ENCODE peak calls at places on chromosomes 2 and 18, in eight cellular contexts. V is HCT116, E is H1, G is endothelial cell of umbilical vein, Q is HepG2, P is GM23338, D is GM12878, F is K562. W is an unnamed sample.

GRCh38 chr2:106108351-106108750 is 85.8 kb downstream of the UXS1 start:
- DNase-seq in V (no peak), E (no peak), G (peak), Q (no peak), P (no peak), D (no peak), F (no peak), W (no peak)

GRCh38 chr2:11257078-11257477 is 87.4 kb downstream of the ROCK2 start:
- DNase-seq in V (no peak), E (no peak), G (no peak), Q (no peak), P (peak), D (no peak), F (no peak), W (no peak)

GRCh38 chr2:210663574-210663973 is 107.2 kb downstream of the CPS1 start:
- DNase-seq in V (no peak), E (no peak), G (peak), Q (peak), P (peak), D (no peak), F (peak), W (peak)

GRCh38 chr2:162085090-162085891 is 11.3 kb upstream of the DPP4 start:
- DNase-seq in V (no peak), E (no peak), G (no peak), Q (peak), P (no peak), D (no peak), F (no peak), W (no peak)

GRCh38 chr2:137693521-137693920 is 270.8 kb upstream of the HNMT start:
- DNase-seq in V (no peak), E (no peak), G (peak), Q (no peak), P (no peak), D (no peak), F (no peak), W (no peak)

GRCh38 chr2:33051586-33052385 is 105.0 kb downstream of the LTBP1 start:
- DNase-seq in V (no peak), E (no peak), G (no peak), Q (peak), P (no peak), D (no peak), F (no peak), W (peak)

GRCh38 chr2:174259981-174260380 is 11.6 kb upstream of the OLA1 start:
- DNase-seq in V (no peak), E (no peak), G (no peak), Q (no peak), P (no peak), D (no peak), F (no peak), W (peak)

GRCh38 chr2:121338281-121338680 is 53.3 kb upstream of the TFCP2L1 start:
- DNase-seq in V (no peak), E (peak), G (no peak), Q (no peak), P (peak), D (no peak), F (no peak), W (no peak)

GRCh38 chr2:28821295-28821958 is 10.8 kb downstream of the SPDYA start:
- DNase-seq in V (peak), E (peak), G (peak), Q (peak), P (peak), D (peak), F (peak), W (no peak)

GRCh38 chr18:24506175-24506574 is 45.7 kb downstream of the HRH4 start:
- DNase-seq in V (no peak), E (peak), G (no peak), Q (no peak), P (no peak), D (no peak), F (no peak), W (no peak)

GRCh38 chr18:6370410-6370809 is 44.3 kb downstream of the L3MBTL4 start:
- DNase-seq in V (no peak), E (no peak), G (no peak), Q (peak), P (no peak), D (no peak), F (no peak), W (no peak)

GRCh38 chr2:217711236-217711635 is 291.6 kb downstream of the TNS1 start:
- DNase-seq in V (no peak), E (no peak), G (no peak), Q (no peak), P (no peak), D (no peak), F (no peak), W (no peak)

GRCh38 chr18:5630057-5630765 is 86.4 kb upstream of the EPB41L3 start:
- DNase-seq in V (no peak), E (peak), G (peak), Q (no peak), P (peak), D (no peak), F (peak), W (no peak)

GRCh38 chr2:215002500-215002899 is 135.9 kb downstream of the ABCA12 start:
- DNase-seq in V (peak), E (no peak), G (peak), Q (peak), P (peak), D (no peak), F (peak), W (no peak)

GRCh38 chr2:45681675-45682074 is 30.2 kb downstream of the PRKCE start:
- DNase-seq in V (peak), E (no peak), G (peak), Q (peak), P (no peak), D (no peak), F (no peak), W (no peak)

GRCh38 chr2:207840101-207840500 is 70.4 kb upstream of the FZD5 start:
- DNase-seq in V (no peak), E (no peak), G (no peak), Q (no peak), P (no peak), D (no peak), F (no peak), W (no peak)

GRCh38 chr2:165469417-165469816 is at the start of gene CSRNP3:
- DNase-seq in V (peak), E (no peak), G (peak), Q (peak), P (peak), D (no peak), F (no peak), W (no peak)

GRCh38 chr18:72161686-72162085 is 382.5 kb downstream of the CBLN2 start:
- DNase-seq in V (no peak), E (no peak), G (no peak), Q (no peak), P (no peak), D (no peak), F (no peak), W (no peak)

GRCh38 chr2:27954771-27955384 is 64.3 kb downstream of the BABAM2 start:
- DNase-seq in V (no peak), E (no peak), G (peak), Q (peak), P (no peak), D (peak), F (no peak), W (peak)

GRCh38 chr18:67916142-67916541 is 399.6 kb upstream of the DSEL start:
- DNase-seq in V (no peak), E (no peak), G (peak), Q (no peak), P (no peak), D (no peak), F (no peak), W (peak)

GRCh38 chr2:121118951-121119350 is 166.1 kb downstream of the TFCP2L1 start:
- DNase-seq in V (no peak), E (no peak), G (no peak), Q (no peak), P (no peak), D (no peak), F (no peak), W (no peak)

GRCh38 chr18:23977709-23978483 is 36.7 kb upstream of the TTC39C start:
- DNase-seq in V (no peak), E (no peak), G (no peak), Q (no peak), P (no peak), D (no peak), F (no peak), W (no peak)

GRCh38 chr2:28346587-28346986 is 46.1 kb upstream of the FOSL2 start:
- DNase-seq in V (no peak), E (no peak), G (no peak), Q (no peak), P (no peak), D (no peak), F (no peak), W (no peak)

GRCh38 chr2:138948070-138948539 is 167.9 kb upstream of the NXPH2 start:
- DNase-seq in V (peak), E (no peak), G (peak), Q (no peak), P (no peak), D (no peak), F (no peak), W (peak)

GRCh38 chr2:39603436-39603835 is 62.3 kb upstream of the TMEM178A start:
- DNase-seq in V (no peak), E (no peak), G (peak), Q (no peak), P (no peak), D (no peak), F (no peak), W (no peak)

GRCh38 chr2:160703648-160704585 is 210.3 kb upstream of the RBMS1 start:
- DNase-seq in V (no peak), E (no peak), G (no peak), Q (no peak), P (peak), D (peak), F (no peak), W (peak)

GRCh38 chr18:63994783-63995399 is 25.0 kb downstream of the SERPINB8 start:
- DNase-seq in V (peak), E (peak), G (peak), Q (peak), P (peak), D (no peak), F (peak), W (no peak)

GRCh38 chr2:118240276-118240675 is 152.0 kb downstream of the INSIG2 start:
- DNase-seq in V (no peak), E (no peak), G (no peak), Q (no peak), P (no peak), D (no peak), F (no peak), W (no peak)

GRCh38 chr2:164824865-164825264 is 16.8 kb downstream of the COBLL1 start:
- DNase-seq in V (no peak), E (no peak), G (no peak), Q (no peak), P (no peak), D (no peak), F (no peak), W (no peak)

GRCh38 chr2:199488772-199489400 is 31.1 kb upstream of the SATB2 start:
- DNase-seq in V (peak), E (peak), G (peak), Q (peak), P (peak), D (no peak), F (peak), W (no peak)

GRCh38 chr2:141899740-141900139 is 231.1 kb downstream of the LRP1B start:
- DNase-seq in V (no peak), E (no peak), G (no peak), Q (no peak), P (no peak), D (no peak), F (no peak), W (no peak)
- TF ChIP-seq POLR2AphosphoS5 in V (no peak), E (no peak), G (no peak), Q (no peak), P (no peak), D (no peak), F (no peak), W (no peak)

GRCh38 chr18:22346968-22347611 is 70.6 kb downstream of the CTAGE1 start:
- DNase-seq in V (no peak), E (peak), G (peak), Q (peak), P (peak), D (no peak), F (no peak), W (no peak)

GRCh38 chr18:22349317-22349898 is 68.3 kb downstream of the CTAGE1 start:
- DNase-seq in V (no peak), E (no peak), G (peak), Q (no peak), P (no peak), D (no peak), F (no peak), W (no peak)

GRCh38 chr18:22349966-22350365 is 67.7 kb downstream of the CTAGE1 start:
- DNase-seq in V (no peak), E (no peak), G (peak), Q (no peak), P (no peak), D (no peak), F (no peak), W (no peak)

GRCh38 chr18:22347624-22348511 is 69.8 kb downstream of the CTAGE1 start:
- DNase-seq in V (no peak), E (peak), G (peak), Q (no peak), P (no peak), D (no peak), F (no peak), W (no peak)

DNA sequence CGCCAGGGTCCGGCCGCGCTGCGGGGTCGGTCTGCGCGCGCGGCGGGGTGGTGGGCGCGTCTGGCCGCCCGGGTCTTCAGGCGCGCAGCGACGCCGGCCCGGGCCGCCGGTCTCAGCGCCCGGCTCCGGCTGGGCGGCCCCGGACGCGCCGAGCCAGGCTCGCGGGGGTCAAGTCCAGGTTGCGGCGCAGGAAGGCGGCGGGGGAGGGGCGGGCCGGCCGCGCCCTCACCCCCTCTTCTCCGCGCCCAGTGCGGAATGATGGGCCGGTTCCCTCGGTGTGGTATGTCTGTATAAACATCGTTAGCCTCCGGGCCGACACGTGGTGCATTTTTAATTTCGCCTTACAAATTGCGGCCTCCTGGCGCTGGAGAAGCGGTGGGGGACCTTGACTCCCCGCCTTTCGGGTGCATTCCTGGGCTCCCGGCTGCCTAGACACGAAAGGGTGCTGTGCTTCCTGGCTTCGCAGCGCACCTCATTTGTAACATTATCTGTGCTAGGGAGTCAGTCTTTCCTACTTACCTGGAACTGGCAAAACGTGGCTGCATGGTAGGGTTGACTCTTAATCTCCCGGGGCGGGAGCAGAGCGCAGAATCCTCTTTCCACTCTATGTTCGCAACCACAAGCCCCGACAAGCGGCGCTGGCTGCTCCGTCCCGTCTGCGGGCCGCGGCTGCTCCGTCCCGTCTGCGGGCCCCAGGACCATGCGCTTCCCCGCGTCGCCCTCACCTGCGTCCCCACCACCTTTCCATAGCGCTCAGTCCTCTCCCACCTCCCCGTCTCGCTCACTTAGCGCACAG is 69.0 kb downstream of the CTAGE1 start:
- DNase-seq in V (no peak), E (peak), G (peak), Q (no peak), P (peak), D (no peak), F (no peak), W (no peak)
- TF ChIP-seq EZH2 in V (no peak), E (peak), G (no peak), Q (no peak), P (no peak), D (no peak), F (no peak), W (no peak)

DNA sequence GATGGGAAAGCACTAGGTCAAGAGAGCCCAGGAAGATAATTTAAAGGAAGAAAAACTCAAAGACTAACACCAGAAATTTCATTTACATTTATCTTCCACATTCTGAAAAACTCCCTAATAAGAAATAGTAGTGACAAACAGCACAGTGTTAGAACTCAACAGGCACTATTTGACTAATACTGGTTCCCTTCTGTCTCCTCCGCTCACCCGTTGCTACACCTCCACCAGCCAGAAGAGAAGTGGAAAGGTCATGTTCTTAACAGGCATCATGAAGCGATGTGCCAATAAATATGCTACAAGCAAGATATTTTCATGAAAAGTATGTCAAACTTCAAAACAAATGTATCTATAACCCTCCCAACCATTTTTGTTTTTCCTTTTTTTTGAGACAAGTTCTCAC is 5.7 kb downstream of the ROCK1 start:
- DNase-seq in V (no peak), E (no peak), G (no peak), Q (no peak), P (no peak), D (no peak), F (no peak), W (no peak)
- H3K4me3 ChIP-seq in V (no peak), E (no peak), G (no peak), Q (no peak), P (no peak), D (peak), F (no peak), W (no peak)

GRCh38 chr2:9690716-9691498 is 60.1 kb upstream of the YWHAQ start:
- DNase-seq in V (no peak), E (no peak), G (no peak), Q (no peak), P (peak), D (no peak), F (no peak), W (no peak)

GRCh38 chr2:9694661-9695060 is 63.9 kb upstream of the YWHAQ start:
- DNase-seq in V (no peak), E (no peak), G (no peak), Q (no peak), P (peak), D (no peak), F (no peak), W (no peak)

GRCh38 chr2:9693138-9693520 is 62.3 kb upstream of the YWHAQ start:
- DNase-seq in V (no peak), E (no peak), G (no peak), Q (no peak), P (no peak), D (no peak), F (no peak), W (no peak)

GRCh38 chr2:9693646-9694045 is 62.8 kb upstream of the YWHAQ start:
- DNase-seq in V (no peak), E (no peak), G (no peak), Q (no peak), P (no peak), D (no peak), F (no peak), W (no peak)

GRCh38 chr2:9692392-9693137 is 61.8 kb upstream of the YWHAQ start:
- DNase-seq in V (no peak), E (peak), G (no peak), Q (no peak), P (peak), D (no peak), F (peak), W (no peak)
- TF ChIP-seq POLR2AphosphoS5 in V (no peak), E (no peak), G (no peak), Q (no peak), P (no peak), D (no peak), F (no peak), W (no peak)

DNA sequence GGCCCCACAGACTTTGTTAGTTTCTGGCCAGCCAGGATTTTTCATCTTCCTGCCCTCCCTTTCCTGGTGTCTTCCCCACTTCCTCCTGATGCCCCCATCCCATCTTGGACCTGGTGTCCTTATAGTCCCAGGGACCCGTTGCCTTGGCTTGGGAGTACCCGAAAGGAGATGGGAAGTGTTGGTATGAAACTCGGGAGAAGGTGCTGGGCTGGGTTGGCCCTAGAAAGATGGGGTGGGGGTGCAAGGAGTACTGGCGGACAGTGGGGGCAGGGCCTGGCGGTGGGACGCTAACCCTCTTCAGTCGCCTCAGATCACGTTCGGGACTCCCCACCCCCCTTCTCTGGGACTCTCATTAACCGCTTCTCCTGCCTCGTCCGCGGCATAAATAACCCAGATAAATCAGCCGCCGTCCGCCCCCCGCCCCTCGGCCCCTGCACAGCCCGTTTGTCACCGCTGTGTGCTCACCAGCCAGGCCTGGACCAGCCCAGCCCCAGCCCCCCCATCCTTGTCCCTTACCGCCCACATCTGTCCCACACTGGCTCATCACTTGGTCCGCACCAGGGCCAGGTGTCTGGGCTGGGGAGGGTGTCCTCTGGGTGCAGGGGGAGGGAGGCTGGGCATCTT is 3.7 kb upstream of the ASIC4 start:
- DNase-seq in V (no peak), E (no peak), G (no peak), Q (no peak), P (peak), D (no peak), F (no peak), W (no peak)
- TF ChIP-seq EZH2 in V (no peak), E (no peak), G (no peak), Q (peak), P (no peak), D (no peak), F (no peak), W (no peak)

DNA sequence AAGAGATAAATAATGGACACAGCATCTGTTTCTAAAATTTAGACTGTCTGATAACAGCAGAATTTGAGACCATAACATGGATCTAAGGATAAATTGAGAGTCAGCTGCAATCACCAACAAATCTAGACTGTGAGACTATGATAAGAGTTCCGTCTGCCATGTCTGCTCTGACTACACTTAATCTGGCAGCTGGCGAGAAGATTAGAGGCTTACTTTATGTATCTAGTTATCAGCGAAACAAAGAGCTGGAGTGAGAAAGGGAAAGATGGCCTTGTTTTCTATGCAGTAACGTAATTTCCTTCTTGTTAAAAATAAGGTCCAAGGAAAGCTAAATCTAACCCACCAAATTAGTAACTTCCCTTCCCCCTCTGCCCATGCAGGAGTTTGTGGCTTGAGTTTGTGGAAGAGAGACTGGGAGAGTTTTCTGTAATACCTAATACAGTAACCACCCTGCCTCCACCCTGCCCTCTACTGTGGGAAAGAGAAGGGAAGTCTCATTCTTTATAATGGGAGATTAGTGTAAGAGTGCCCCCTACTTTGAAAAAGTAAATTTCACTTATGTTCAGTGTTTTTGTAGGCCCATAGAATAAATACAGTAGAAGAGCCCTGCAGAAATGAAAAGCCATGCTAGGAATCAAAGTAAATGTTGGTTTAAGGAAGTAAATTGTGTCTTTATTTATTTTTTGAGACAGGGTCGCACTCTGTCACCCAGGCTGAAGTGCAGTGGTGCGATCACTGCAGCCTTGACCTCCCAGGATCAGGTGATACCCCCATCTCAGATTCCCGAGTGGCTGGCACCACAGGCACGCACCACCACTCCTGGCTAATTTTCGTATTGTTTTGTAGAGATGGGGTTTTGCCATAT is 27.5 kb downstream of the EML4 start:
- DNase-seq in V (peak), E (no peak), G (peak), Q (peak), P (peak), D (peak), F (peak), W (no peak)
- H3K4me3 ChIP-seq in V (no peak), E (no peak), G (no peak), Q (peak), P (no peak), D (no peak), F (no peak), W (no peak)

GRCh38 chr18:10558967-10559298 is 33.1 kb downstream of the NAPG start:
- DNase-seq in V (no peak), E (no peak), G (no peak), Q (no peak), P (no peak), D (no peak), F (no peak), W (no peak)
- TF ChIP-seq POLR2AphosphoS5 in V (no peak), E (no peak), G (no peak), Q (no peak), P (no peak), D (no peak), F (no peak), W (no peak)

W was measured in SK-N-MC.